ENCODE peak calls at places on chromosomes 6 and 20, in five cellular contexts. One of them, this sample, is unnamed. For H3K27me3, the result is how much of the 10 kb centered on the place peaks cover.

GRCh38 chr6:52363222-52363867 is 1.4 kb downstream of the PAQR8 start:
- DNase-seq in effector memory CD4-positive, alpha-beta T cell: no peak
- DNase-seq in lower lobe of right lung: no peak
- DNase-seq in endothelial cell of umbilical vein: no peak
- DNase-seq in neuronal stem cell: no peak
- DNase-seq in this sample: no peak

GRCh38 chr6:82442320-82442719 is 78.7 kb downstream of the TPBG start:
- DNase-seq in endothelial cell of umbilical vein: no peak
- DNase-seq in lower lobe of right lung: no peak
- DNase-seq in effector memory CD4-positive, alpha-beta T cell: no peak
- DNase-seq in neuronal stem cell: no peak
- DNase-seq in this sample: no peak

GRCh38 chr6:38283734-38284362 is 355.9 kb downstream of the BTBD9 start:
- DNase-seq in endothelial cell of umbilical vein: peak
- DNase-seq in lower lobe of right lung: no peak
- DNase-seq in effector memory CD4-positive, alpha-beta T cell: no peak
- DNase-seq in neuronal stem cell: no peak
- DNase-seq in this sample: no peak

GRCh38 chr20:16381444-16381843 is 191.8 kb downstream of the KIF16B start:
- DNase-seq in lower lobe of right lung: no peak
- DNase-seq in endothelial cell of umbilical vein: no peak
- DNase-seq in neuronal stem cell: no peak
- DNase-seq in effector memory CD4-positive, alpha-beta T cell: no peak
- DNase-seq in this sample: no peak

GRCh38 chr6:168213121-168213524 is 106.5 kb downstream of the DACT2 start:
- DNase-seq in effector memory CD4-positive, alpha-beta T cell: no peak
- DNase-seq in neuronal stem cell: no peak
- DNase-seq in lower lobe of right lung: no peak
- DNase-seq in endothelial cell of umbilical vein: no peak
- DNase-seq in this sample: no peak

GRCh38 chr6:43749461-43749860 is 20.6 kb upstream of the VEGFA start:
- DNase-seq in effector memory CD4-positive, alpha-beta T cell: no peak
- DNase-seq in endothelial cell of umbilical vein: no peak
- DNase-seq in neuronal stem cell: no peak
- DNase-seq in lower lobe of right lung: no peak
- DNase-seq in this sample: peak

GRCh38 chr20:24485981-24486380 is 16.6 kb downstream of the SYNDIG1 start:
- DNase-seq in endothelial cell of umbilical vein: no peak
- DNase-seq in effector memory CD4-positive, alpha-beta T cell: no peak
- DNase-seq in lower lobe of right lung: no peak
- DNase-seq in neuronal stem cell: no peak
- DNase-seq in this sample: no peak

GRCh38 chr20:32976746-32977145 is 27.5 kb downstream of the SUN5 start:
- DNase-seq in endothelial cell of umbilical vein: no peak
- DNase-seq in effector memory CD4-positive, alpha-beta T cell: no peak
- DNase-seq in lower lobe of right lung: no peak
- DNase-seq in neuronal stem cell: no peak
- DNase-seq in this sample: no peak

GRCh38 chr6:7106752-7107577 is 796 bp upstream of the RREB1 start:
- DNase-seq in neuronal stem cell: no peak
- DNase-seq in lower lobe of right lung: peak
- DNase-seq in effector memory CD4-positive, alpha-beta T cell: peak
- DNase-seq in endothelial cell of umbilical vein: no peak
- DNase-seq in this sample: peak

GRCh38 chr20:64065973-64066341 is 3.0 kb downstream of the TCEA2 start:
- DNase-seq in neuronal stem cell: no peak
- DNase-seq in effector memory CD4-positive, alpha-beta T cell: peak
- DNase-seq in lower lobe of right lung: no peak
- DNase-seq in endothelial cell of umbilical vein: no peak
- DNase-seq in this sample: no peak

GRCh38 chr6:129623008-129623732 is 86.8 kb downstream of the ARHGAP18 start:
- DNase-seq in lower lobe of right lung: no peak
- DNase-seq in endothelial cell of umbilical vein: peak
- DNase-seq in effector memory CD4-positive, alpha-beta T cell: no peak
- DNase-seq in neuronal stem cell: no peak
- DNase-seq in this sample: no peak

GRCh38 chr6:20991910-20992309 is 457.7 kb downstream of the CDKAL1 start:
- DNase-seq in endothelial cell of umbilical vein: no peak
- DNase-seq in lower lobe of right lung: no peak
- DNase-seq in effector memory CD4-positive, alpha-beta T cell: no peak
- DNase-seq in neuronal stem cell: no peak
- DNase-seq in this sample: no peak

GRCh38 chr6:136969930-136970329 is 47.8 kb downstream of the SLC35D3 start:
- DNase-seq in endothelial cell of umbilical vein: no peak
- DNase-seq in effector memory CD4-positive, alpha-beta T cell: no peak
- DNase-seq in lower lobe of right lung: no peak
- DNase-seq in neuronal stem cell: no peak
- DNase-seq in this sample: no peak

GRCh38 chr6:134152767-134153485 is 100.5 kb upstream of the SLC2A12 start:
- DNase-seq in neuronal stem cell: no peak
- DNase-seq in lower lobe of right lung: no peak
- DNase-seq in endothelial cell of umbilical vein: no peak
- DNase-seq in effector memory CD4-positive, alpha-beta T cell: no peak
- DNase-seq in this sample: no peak

GRCh38 chr6:160258346-160259142 is at the start of gene SLC22A2:
- DNase-seq in lower lobe of right lung: no peak
- DNase-seq in endothelial cell of umbilical vein: no peak
- DNase-seq in neuronal stem cell: no peak
- DNase-seq in effector memory CD4-positive, alpha-beta T cell: no peak
- DNase-seq in this sample: no peak

GRCh38 chr20:15643713-15644112 is 929.5 kb downstream of the KIF16B start:
- DNase-seq in lower lobe of right lung: no peak
- DNase-seq in endothelial cell of umbilical vein: peak
- DNase-seq in neuronal stem cell: no peak
- DNase-seq in effector memory CD4-positive, alpha-beta T cell: no peak
- DNase-seq in this sample: no peak

GRCh38 chr20:46348972-46349741 is 40.9 kb upstream of the CDH22 start:
- DNase-seq in lower lobe of right lung: peak
- DNase-seq in neuronal stem cell: peak
- DNase-seq in effector memory CD4-positive, alpha-beta T cell: peak
- DNase-seq in endothelial cell of umbilical vein: peak
- DNase-seq in this sample: no peak

GRCh38 chr20:57947421-57948176 is 237.8 kb upstream of the PMEPA1 start:
- DNase-seq in lower lobe of right lung: no peak
- DNase-seq in effector memory CD4-positive, alpha-beta T cell: no peak
- DNase-seq in neuronal stem cell: no peak
- DNase-seq in endothelial cell of umbilical vein: no peak
- DNase-seq in this sample: no peak

GRCh38 chr6:81655696-81656095 is 96.8 kb downstream of the TENT5A start:
- DNase-seq in lower lobe of right lung: no peak
- DNase-seq in endothelial cell of umbilical vein: no peak
- DNase-seq in effector memory CD4-positive, alpha-beta T cell: no peak
- DNase-seq in neuronal stem cell: no peak
- DNase-seq in this sample: no peak

GRCh38 chr20:37969949-37970855 is 63.1 kb downstream of the TTI1 start:
- DNase-seq in effector memory CD4-positive, alpha-beta T cell: no peak
- DNase-seq in neuronal stem cell: no peak
- DNase-seq in endothelial cell of umbilical vein: no peak
- DNase-seq in lower lobe of right lung: no peak
- DNase-seq in this sample: no peak

GRCh38 chr6:159693894-159694545 is 979 bp upstream of the SOD2 start:
- DNase-seq in neuronal stem cell: no peak
- DNase-seq in lower lobe of right lung: no peak
- DNase-seq in endothelial cell of umbilical vein: peak
- DNase-seq in effector memory CD4-positive, alpha-beta T cell: peak
- DNase-seq in this sample: no peak

GRCh38 chr20:63878855-63879254 is 13.8 kb downstream of the TPD52L2 start:
- DNase-seq in effector memory CD4-positive, alpha-beta T cell: no peak
- DNase-seq in endothelial cell of umbilical vein: no peak
- DNase-seq in neuronal stem cell: no peak
- DNase-seq in lower lobe of right lung: no peak
- DNase-seq in this sample: no peak

GRCh38 chr6:143397229-143398222 is 53.0 kb downstream of the ADAT2 start:
- DNase-seq in effector memory CD4-positive, alpha-beta T cell: peak
- DNase-seq in endothelial cell of umbilical vein: peak
- DNase-seq in neuronal stem cell: no peak
- DNase-seq in lower lobe of right lung: peak
- DNase-seq in this sample: peak

GRCh38 chr6:15256538-15257222 is 10.8 kb downstream of the JARID2 start:
- DNase-seq in neuronal stem cell: no peak
- DNase-seq in effector memory CD4-positive, alpha-beta T cell: no peak
- DNase-seq in lower lobe of right lung: no peak
- DNase-seq in endothelial cell of umbilical vein: no peak
- DNase-seq in this sample: no peak

GRCh38 chr6:139037490-139037889 is 8.9 kb downstream of the ABRACL start:
- DNase-seq in endothelial cell of umbilical vein: peak
- DNase-seq in neuronal stem cell: no peak
- DNase-seq in lower lobe of right lung: no peak
- DNase-seq in effector memory CD4-positive, alpha-beta T cell: no peak
- DNase-seq in this sample: no peak

GRCh38 chr6:129590408-129591022 is 119.5 kb downstream of the ARHGAP18 start:
- DNase-seq in effector memory CD4-positive, alpha-beta T cell: no peak
- DNase-seq in endothelial cell of umbilical vein: peak
- DNase-seq in neuronal stem cell: no peak
- DNase-seq in lower lobe of right lung: no peak
- DNase-seq in this sample: no peak

GRCh38 chr6:26224547-26224912 is 137.3 kb downstream of the HFE start:
- DNase-seq in neuronal stem cell: no peak
- DNase-seq in endothelial cell of umbilical vein: no peak
- DNase-seq in lower lobe of right lung: no peak
- DNase-seq in effector memory CD4-positive, alpha-beta T cell: no peak
- DNase-seq in this sample: no peak

GRCh38 chr6:139595183-139595582 is 220.7 kb upstream of the CITED2 start:
- DNase-seq in neuronal stem cell: no peak
- DNase-seq in effector memory CD4-positive, alpha-beta T cell: no peak
- DNase-seq in endothelial cell of umbilical vein: no peak
- DNase-seq in lower lobe of right lung: no peak
- DNase-seq in this sample: no peak

GRCh38 chr6:35320031-35320410 is 22.3 kb upstream of the PPARD start:
- DNase-seq in lower lobe of right lung: no peak
- DNase-seq in effector memory CD4-positive, alpha-beta T cell: no peak
- DNase-seq in endothelial cell of umbilical vein: no peak
- DNase-seq in neuronal stem cell: no peak
- DNase-seq in this sample: no peak

GRCh38 chr6:35318200-35318844 is 20.7 kb downstream of the DEF6 start:
- DNase-seq in effector memory CD4-positive, alpha-beta T cell: no peak
- DNase-seq in lower lobe of right lung: peak
- DNase-seq in endothelial cell of umbilical vein: peak
- DNase-seq in neuronal stem cell: peak
- DNase-seq in this sample: peak

GRCh38 chr6:35319346-35320030 is 21.9 kb downstream of the DEF6 start:
- DNase-seq in lower lobe of right lung: no peak
- DNase-seq in endothelial cell of umbilical vein: no peak
- DNase-seq in neuronal stem cell: no peak
- DNase-seq in effector memory CD4-positive, alpha-beta T cell: no peak
- DNase-seq in this sample: no peak

GRCh38 chr6:35318845-35319220 is 21.2 kb downstream of the DEF6 start:
- DNase-seq in effector memory CD4-positive, alpha-beta T cell: no peak
- DNase-seq in endothelial cell of umbilical vein: no peak
- DNase-seq in lower lobe of right lung: no peak
- DNase-seq in neuronal stem cell: no peak
- DNase-seq in this sample: no peak

DNA sequence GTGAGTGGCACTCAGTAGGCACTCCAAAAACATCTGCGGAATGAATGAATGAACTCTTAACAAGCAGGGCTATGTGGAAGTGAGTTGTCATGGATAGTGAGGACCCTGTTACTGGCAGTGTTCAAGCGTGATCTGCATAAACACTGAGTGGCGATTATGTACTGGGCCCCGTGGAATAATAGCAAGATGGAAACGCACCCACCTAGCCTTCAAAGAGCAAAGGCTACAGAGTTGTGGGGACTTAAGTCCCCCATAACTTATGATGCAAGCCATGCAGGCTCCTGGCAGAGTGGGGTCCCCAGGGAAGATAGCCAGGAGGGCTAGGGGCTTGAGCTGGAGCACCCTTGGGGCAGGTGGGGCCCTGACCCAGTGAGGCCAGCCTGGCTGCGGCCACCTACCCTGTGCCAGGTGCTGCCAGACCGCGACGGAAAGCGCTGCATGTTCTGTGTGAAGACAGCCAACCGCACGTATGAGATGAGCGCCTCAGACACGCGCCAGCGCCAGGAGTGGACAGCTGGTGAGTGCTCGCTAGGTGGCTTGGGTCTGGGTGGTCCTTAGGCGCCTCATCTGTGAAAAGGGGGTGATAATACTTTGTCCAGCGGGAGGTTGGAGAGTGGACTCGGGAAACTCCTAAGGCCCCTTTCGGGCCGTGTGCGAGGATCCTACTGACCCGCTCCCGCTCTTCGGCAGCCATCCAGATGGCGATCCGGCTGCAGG is 20.0 kb downstream of the DEF6 start:
- DNase-seq in lower lobe of right lung: no peak
- DNase-seq in effector memory CD4-positive, alpha-beta T cell: no peak
- DNase-seq in neuronal stem cell: no peak
- DNase-seq in endothelial cell of umbilical vein: no peak
- DNase-seq in this sample: peak
- H3K4me3 ChIP-seq in lower lobe of right lung: peak
- H3K4me3 ChIP-seq in effector memory CD4-positive, alpha-beta T cell: no peak
- H3K4me3 ChIP-seq in neuronal stem cell: peak
- H3K4me3 ChIP-seq in endothelial cell of umbilical vein: peak
- H3K4me3 ChIP-seq in this sample: peak

DNA sequence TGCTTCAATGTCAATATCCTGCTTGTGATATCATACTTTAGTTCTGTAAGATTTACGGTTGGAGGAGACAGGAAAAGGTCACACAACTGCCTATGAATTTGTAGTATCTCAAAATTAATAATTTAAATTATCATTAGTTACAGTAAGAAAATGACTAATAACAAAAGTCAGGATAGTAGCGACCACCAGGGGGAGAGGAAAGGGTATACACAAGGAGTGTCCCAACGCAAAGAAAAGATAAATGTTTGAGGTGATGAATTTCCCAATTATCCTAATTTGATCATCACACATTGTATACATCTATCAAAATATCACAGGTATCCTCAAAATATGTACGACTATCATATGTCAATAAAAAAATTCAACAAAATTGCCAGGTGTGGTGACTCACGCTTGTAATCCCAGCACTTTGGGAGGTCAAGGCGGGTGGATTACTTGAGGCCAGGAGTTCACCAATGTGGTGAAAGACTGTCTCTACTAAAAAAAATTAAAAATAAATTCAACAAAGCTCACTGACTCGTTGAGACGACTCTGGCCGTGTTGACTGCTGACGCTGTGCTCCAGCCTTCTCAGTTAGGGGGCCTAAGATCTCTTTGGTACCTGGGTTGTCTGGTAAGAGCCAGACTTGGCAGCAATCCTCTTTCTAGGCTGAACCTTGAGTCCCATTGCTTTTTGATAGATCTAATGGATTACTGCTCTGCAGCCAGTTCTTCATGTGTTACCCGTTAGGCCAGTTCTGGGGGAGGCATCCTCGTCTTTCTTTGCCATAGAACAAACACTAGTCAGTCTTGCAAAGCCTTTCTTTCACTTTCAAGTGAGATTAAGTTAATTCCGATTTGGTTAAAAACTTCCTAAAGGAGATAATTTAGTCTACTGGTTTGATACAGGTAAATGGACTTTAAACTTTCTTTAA is 9.0 kb upstream of the OVOL2 start:
- DNase-seq in effector memory CD4-positive, alpha-beta T cell: no peak
- DNase-seq in endothelial cell of umbilical vein: no peak
- DNase-seq in neuronal stem cell: no peak
- DNase-seq in lower lobe of right lung: no peak
- DNase-seq in this sample: peak
- H3K27me3 ChIP-seq in effector memory CD4-positive, alpha-beta T cell: under half
- H3K27me3 ChIP-seq in endothelial cell of umbilical vein: under half
- H3K27me3 ChIP-seq in neuronal stem cell: under half
- H3K27me3 ChIP-seq in lower lobe of right lung: under half
- H3K27me3 ChIP-seq in this sample: under half

GRCh38 chr6:28589952-28590340 is 64.3 kb downstream of the GPX5 start:
- DNase-seq in effector memory CD4-positive, alpha-beta T cell: no peak
- DNase-seq in endothelial cell of umbilical vein: no peak
- DNase-seq in lower lobe of right lung: no peak
- DNase-seq in neuronal stem cell: no peak
- DNase-seq in this sample: no peak
- H3K4me3 ChIP-seq in effector memory CD4-positive, alpha-beta T cell: no peak
- H3K4me3 ChIP-seq in endothelial cell of umbilical vein: no peak
- H3K4me3 ChIP-seq in lower lobe of right lung: no peak
- H3K4me3 ChIP-seq in neuronal stem cell: peak
- H3K4me3 ChIP-seq in this sample: no peak

GRCh38 chr20:40692240-40693011 is 3.4 kb upstream of the MAFB start:
- DNase-seq in endothelial cell of umbilical vein: no peak
- DNase-seq in neuronal stem cell: no peak
- DNase-seq in lower lobe of right lung: no peak
- DNase-seq in effector memory CD4-positive, alpha-beta T cell: no peak
- DNase-seq in this sample: no peak
- H3K27me3 ChIP-seq in endothelial cell of umbilical vein: half or more
- H3K27me3 ChIP-seq in neuronal stem cell: half or more
- H3K27me3 ChIP-seq in lower lobe of right lung: under half
- H3K27me3 ChIP-seq in effector memory CD4-positive, alpha-beta T cell: under half
- H3K27me3 ChIP-seq in this sample: under half

This sample was measured in Caco-2.